ENCODE peak calls at places on chromosomes 5 and 9, in nine cellular contexts. One of them, this sample, is unnamed.

GRCh38 chr9:92512622-92513021 is 23.2 kb downstream of the ECM2 start:
- DNase-seq in ascending aorta: no peak
- DNase-seq in ovary: no peak
- DNase-seq in uterus: no peak
- DNase-seq in HFFc6: peak; percentile 24
- DNase-seq in fibroblast of mammary gland: no peak
- DNase-seq in neural crest cell: no peak
- DNase-seq in BJ: no peak
- DNase-seq in thoracic aorta: no peak
- DNase-seq in this sample: no peak

GRCh38 chr5:149153751-149154610 is 12.7 kb downstream of the ABLIM3 start:
- DNase-seq in ascending aorta: peak; percentile 51
- DNase-seq in ovary: no peak
- DNase-seq in uterus: no peak
- DNase-seq in HFFc6: peak; percentile 66
- DNase-seq in fibroblast of mammary gland: peak; percentile 59
- DNase-seq in neural crest cell: no peak
- DNase-seq in BJ: no peak
- DNase-seq in thoracic aorta: no peak
- DNase-seq in this sample: no peak

GRCh38 chr5:149012350-149012749 is 50.5 kb downstream of the SH3TC2 start:
- DNase-seq in ascending aorta: no peak
- DNase-seq in ovary: no peak
- DNase-seq in uterus: no peak
- DNase-seq in HFFc6: no peak
- DNase-seq in fibroblast of mammary gland: no peak
- DNase-seq in neural crest cell: no peak
- DNase-seq in BJ: no peak
- DNase-seq in thoracic aorta: no peak
- DNase-seq in this sample: no peak

GRCh38 chr9:132498811-132499210 is 83.6 kb upstream of the BARHL1 start:
- DNase-seq in ascending aorta: no peak
- DNase-seq in ovary: no peak
- DNase-seq in uterus: no peak
- DNase-seq in HFFc6: no peak
- DNase-seq in fibroblast of mammary gland: no peak
- DNase-seq in neural crest cell: no peak
- DNase-seq in BJ: no peak
- DNase-seq in thoracic aorta: no peak
- DNase-seq in this sample: no peak

GRCh38 chr5:137273511-137273910 is 225.6 kb downstream of the SPOCK1 start:
- DNase-seq in ascending aorta: no peak
- DNase-seq in ovary: no peak
- DNase-seq in uterus: no peak
- DNase-seq in HFFc6: no peak
- DNase-seq in fibroblast of mammary gland: peak; percentile 34
- DNase-seq in neural crest cell: no peak
- DNase-seq in BJ: no peak
- DNase-seq in thoracic aorta: no peak
- DNase-seq in this sample: no peak

GRCh38 chr9:100307061-100307460 is 45.7 kb downstream of the TEX10 start:
- DNase-seq in ascending aorta: no peak
- DNase-seq in ovary: no peak
- DNase-seq in uterus: no peak
- DNase-seq in HFFc6: no peak
- DNase-seq in fibroblast of mammary gland: no peak
- DNase-seq in neural crest cell: no peak
- DNase-seq in BJ: no peak
- DNase-seq in thoracic aorta: no peak
- DNase-seq in this sample: no peak

GRCh38 chr9:79524266-79524665 is 47.5 kb upstream of the TLE4 start:
- DNase-seq in ascending aorta: no peak
- DNase-seq in ovary: no peak
- DNase-seq in uterus: no peak
- DNase-seq in HFFc6: peak; percentile 24
- DNase-seq in fibroblast of mammary gland: peak; percentile 7
- DNase-seq in neural crest cell: no peak
- DNase-seq in BJ: peak; percentile 7
- DNase-seq in thoracic aorta: no peak
- DNase-seq in this sample: no peak

GRCh38 chr5:8756498-8757084 is 789.3 kb downstream of the SEMA5A start:
- DNase-seq in ascending aorta: no peak
- DNase-seq in ovary: no peak
- DNase-seq in uterus: no peak
- DNase-seq in HFFc6: peak; percentile 37
- DNase-seq in fibroblast of mammary gland: peak; percentile 67
- DNase-seq in neural crest cell: peak; percentile 28
- DNase-seq in BJ: peak; percentile 10
- DNase-seq in thoracic aorta: no peak
- DNase-seq in this sample: no peak

GRCh38 chr9:131387394-131387793 is 6.5 kb upstream of the PRRC2B start:
- DNase-seq in ascending aorta: no peak
- DNase-seq in ovary: no peak
- DNase-seq in uterus: no peak
- DNase-seq in HFFc6: no peak
- DNase-seq in fibroblast of mammary gland: no peak
- DNase-seq in neural crest cell: no peak
- DNase-seq in BJ: no peak
- DNase-seq in thoracic aorta: no peak
- DNase-seq in this sample: no peak

GRCh38 chr5:40866844-40867243 is 25.7 kb downstream of the CARD6 start:
- DNase-seq in ascending aorta: no peak
- DNase-seq in ovary: no peak
- DNase-seq in uterus: no peak
- DNase-seq in HFFc6: no peak
- DNase-seq in fibroblast of mammary gland: no peak
- DNase-seq in neural crest cell: no peak
- DNase-seq in BJ: no peak
- DNase-seq in thoracic aorta: no peak
- DNase-seq in this sample: no peak

GRCh38 chr9:126986506-126986951 is 71.9 kb downstream of the RALGPS1 start:
- DNase-seq in ascending aorta: no peak
- DNase-seq in ovary: no peak
- DNase-seq in uterus: no peak
- DNase-seq in HFFc6: no peak
- DNase-seq in fibroblast of mammary gland: peak; percentile 74
- DNase-seq in neural crest cell: no peak
- DNase-seq in BJ: no peak
- DNase-seq in thoracic aorta: no peak
- DNase-seq in this sample: no peak

GRCh38 chr9:130946778-130947617 is 8.0 kb upstream of the FIBCD1 start:
- DNase-seq in ascending aorta: no peak
- DNase-seq in ovary: no peak
- DNase-seq in uterus: no peak
- DNase-seq in HFFc6: no peak
- DNase-seq in fibroblast of mammary gland: peak; percentile 26
- DNase-seq in neural crest cell: no peak
- DNase-seq in BJ: no peak
- DNase-seq in thoracic aorta: no peak
- DNase-seq in this sample: no peak

GRCh38 chr9:32525506-32525905 is 490 bp downstream of the RIGI start:
- DNase-seq in ascending aorta: no peak
- DNase-seq in ovary: no peak
- DNase-seq in uterus: no peak
- DNase-seq in HFFc6: no peak
- DNase-seq in fibroblast of mammary gland: peak; percentile 14
- DNase-seq in neural crest cell: no peak
- DNase-seq in BJ: no peak
- DNase-seq in thoracic aorta: no peak
- DNase-seq in this sample: no peak

GRCh38 chr9:14302405-14302804 is 11.5 kb downstream of the NFIB start:
- DNase-seq in ascending aorta: no peak
- DNase-seq in ovary: no peak
- DNase-seq in uterus: no peak
- DNase-seq in HFFc6: no peak
- DNase-seq in fibroblast of mammary gland: no peak
- DNase-seq in neural crest cell: no peak
- DNase-seq in BJ: no peak
- DNase-seq in thoracic aorta: no peak
- DNase-seq in this sample: no peak

GRCh38 chr5:60404171-60404570 is 295.8 kb downstream of the DEPDC1B start:
- DNase-seq in ascending aorta: no peak
- DNase-seq in ovary: no peak
- DNase-seq in uterus: no peak
- DNase-seq in HFFc6: no peak
- DNase-seq in fibroblast of mammary gland: no peak
- DNase-seq in neural crest cell: no peak
- DNase-seq in BJ: no peak
- DNase-seq in thoracic aorta: no peak
- DNase-seq in this sample: no peak

GRCh38 chr5:119582987-119583386 is 46.4 kb upstream of the FAM170A start:
- DNase-seq in ascending aorta: no peak
- DNase-seq in ovary: no peak
- DNase-seq in uterus: no peak
- DNase-seq in HFFc6: no peak
- DNase-seq in fibroblast of mammary gland: no peak
- DNase-seq in neural crest cell: no peak
- DNase-seq in BJ: no peak
- DNase-seq in thoracic aorta: no peak
- DNase-seq in this sample: no peak
- TF ChIP-seq CTCF in ascending aorta: no peak
- TF ChIP-seq CTCF in ovary: no peak
- TF ChIP-seq CTCF in uterus: no peak
- TF ChIP-seq CTCF in HFFc6: no peak
- TF ChIP-seq CTCF in fibroblast of mammary gland: no peak
- TF ChIP-seq CTCF in neural crest cell: no peak
- TF ChIP-seq CTCF in BJ: no peak
- TF ChIP-seq CTCF in thoracic aorta: no peak
- TF ChIP-seq CTCF in this sample: no peak

DNA sequence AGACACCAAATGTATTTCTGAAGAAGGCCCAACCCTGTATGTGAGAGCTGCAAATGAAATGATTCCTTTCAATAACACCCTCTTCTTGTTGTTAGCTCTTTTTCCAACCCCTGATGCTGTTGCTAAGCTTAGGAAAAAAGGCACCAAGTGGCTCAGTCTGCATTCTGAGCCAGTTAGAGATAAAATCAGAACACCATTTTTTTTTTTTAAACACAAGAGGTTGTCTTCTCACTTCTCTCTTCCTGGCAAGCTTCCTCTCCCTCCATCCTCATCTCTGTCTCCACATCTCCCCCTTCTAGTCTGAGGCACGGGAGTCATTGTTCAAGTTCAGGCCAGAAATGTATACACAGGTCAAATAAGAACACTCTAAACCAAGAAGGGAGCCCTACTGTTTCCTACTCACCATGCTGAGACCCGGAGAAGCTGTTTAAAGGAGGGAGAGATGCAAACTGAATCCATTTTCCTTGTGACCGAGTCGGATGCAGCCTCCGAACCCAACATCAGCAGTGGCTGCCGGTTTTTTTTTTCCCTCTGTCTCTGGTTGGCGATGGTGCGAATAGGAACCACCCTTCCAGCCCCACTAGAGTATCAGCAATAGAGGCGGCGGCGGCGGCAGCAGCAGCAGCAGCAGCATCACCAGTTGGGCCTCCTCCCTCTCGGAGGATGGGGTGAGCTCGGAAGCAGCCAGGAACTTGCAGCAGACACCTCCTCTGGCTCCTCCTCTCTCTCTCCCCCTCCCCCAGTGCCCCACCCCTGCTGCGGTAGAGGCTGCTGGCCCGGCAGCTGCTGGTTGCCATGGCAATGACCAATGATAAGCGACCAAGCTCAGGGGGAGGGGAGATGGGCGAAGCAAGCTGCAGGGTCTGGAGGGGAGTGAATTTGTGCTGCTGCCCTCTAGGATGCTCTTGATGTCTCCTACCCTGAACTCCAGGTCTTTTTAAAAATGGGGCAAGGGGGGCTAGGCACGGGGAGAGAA is at the start of gene JAKMIP2:
- DNase-seq in ascending aorta: no peak
- DNase-seq in ovary: no peak
- DNase-seq in uterus: peak; percentile 64
- DNase-seq in HFFc6: no peak
- DNase-seq in fibroblast of mammary gland: peak; percentile 60
- DNase-seq in neural crest cell: peak; percentile 93
- DNase-seq in BJ: no peak
- DNase-seq in thoracic aorta: peak; percentile 3
- DNase-seq in this sample: no peak
- TF ChIP-seq CTCF in ascending aorta: no peak
- TF ChIP-seq CTCF in ovary: no peak
- TF ChIP-seq CTCF in uterus: no peak
- TF ChIP-seq CTCF in HFFc6: no peak
- TF ChIP-seq CTCF in fibroblast of mammary gland: no peak
- TF ChIP-seq CTCF in neural crest cell: no peak
- TF ChIP-seq CTCF in BJ: no peak
- TF ChIP-seq CTCF in thoracic aorta: no peak
- TF ChIP-seq CTCF in this sample: no peak

GRCh38 chr5:177303925-177304391 is 359 bp downstream of the PRELID1 start:
- DNase-seq in ascending aorta: no peak
- DNase-seq in ovary: no peak
- DNase-seq in uterus: no peak
- DNase-seq in HFFc6: no peak
- DNase-seq in fibroblast of mammary gland: no peak
- DNase-seq in neural crest cell: no peak
- DNase-seq in BJ: no peak
- DNase-seq in thoracic aorta: no peak
- DNase-seq in this sample: no peak

GRCh38 chr5:177303121-177303924 is at the start of the genes PRELID1 and RAB24:
- DNase-seq in ascending aorta: no peak
- DNase-seq in ovary: peak; percentile 88
- DNase-seq in uterus: peak; percentile 83
- DNase-seq in HFFc6: peak; percentile 76
- DNase-seq in fibroblast of mammary gland: peak; percentile 69
- DNase-seq in neural crest cell: peak; percentile 90
- DNase-seq in BJ: no peak
- DNase-seq in thoracic aorta: peak; percentile 62
- DNase-seq in this sample: peak; percentile 83

GRCh38 chr5:177300971-177301370 is 2.5 kb downstream of the RAB24 start:
- DNase-seq in ascending aorta: no peak
- DNase-seq in ovary: no peak
- DNase-seq in uterus: no peak
- DNase-seq in HFFc6: no peak
- DNase-seq in fibroblast of mammary gland: no peak
- DNase-seq in neural crest cell: no peak
- DNase-seq in BJ: no peak
- DNase-seq in thoracic aorta: no peak
- DNase-seq in this sample: no peak

GRCh38 chr5:177301503-177302165 is 1.9 kb downstream of the RAB24 start:
- DNase-seq in ascending aorta: no peak
- DNase-seq in ovary: no peak
- DNase-seq in uterus: no peak
- DNase-seq in HFFc6: no peak
- DNase-seq in fibroblast of mammary gland: peak; percentile 30
- DNase-seq in neural crest cell: no peak
- DNase-seq in BJ: no peak
- DNase-seq in thoracic aorta: no peak
- DNase-seq in this sample: no peak

GRCh38 chr5:177302354-177303110 is 987 bp downstream of the RAB24 start:
- DNase-seq in ascending aorta: no peak
- DNase-seq in ovary: no peak
- DNase-seq in uterus: no peak
- DNase-seq in HFFc6: no peak
- DNase-seq in fibroblast of mammary gland: peak; percentile 36
- DNase-seq in neural crest cell: no peak
- DNase-seq in BJ: no peak
- DNase-seq in thoracic aorta: no peak
- DNase-seq in this sample: no peak
- TF ChIP-seq CTCF in ascending aorta: no peak
- TF ChIP-seq CTCF in ovary: no peak
- TF ChIP-seq CTCF in uterus: no peak
- TF ChIP-seq CTCF in HFFc6: peak; percentile 42
- TF ChIP-seq CTCF in fibroblast of mammary gland: no peak
- TF ChIP-seq CTCF in neural crest cell: peak; percentile 35
- TF ChIP-seq CTCF in BJ: peak; percentile 30
- TF ChIP-seq CTCF in thoracic aorta: no peak
- TF ChIP-seq CTCF in this sample: no peak

GRCh38 chr9:34651876-34652602 is at the start of gene IL11RA:
- DNase-seq in ascending aorta: peak; percentile 53
- DNase-seq in ovary: peak; percentile 94
- DNase-seq in uterus: peak; percentile 94
- DNase-seq in HFFc6: peak; percentile 80
- DNase-seq in fibroblast of mammary gland: peak; percentile 86
- DNase-seq in neural crest cell: peak; percentile 71
- DNase-seq in BJ: no peak
- DNase-seq in thoracic aorta: peak; percentile 50
- DNase-seq in this sample: peak; percentile 44
- TF ChIP-seq CTCF in ascending aorta: no peak
- TF ChIP-seq CTCF in ovary: no peak
- TF ChIP-seq CTCF in uterus: no peak
- TF ChIP-seq CTCF in HFFc6: peak; percentile 17
- TF ChIP-seq CTCF in fibroblast of mammary gland: no peak
- TF ChIP-seq CTCF in neural crest cell: no peak
- TF ChIP-seq CTCF in BJ: no peak
- TF ChIP-seq CTCF in thoracic aorta: no peak
- TF ChIP-seq CTCF in this sample: no peak